ENCODE peak calls at places on chromosome 22, in eight cellular contexts. One of them, this sample, is unnamed.

GRCh38 chr22:29093030-29093429 is 20.2 kb downstream of the KREMEN1 start:
- DNase-seq in Panc1: no peak
- DNase-seq in lung: no peak
- DNase-seq in pancreas: no peak
- DNase-seq in transverse colon: no peak
- DNase-seq in upper lobe of left lung: no peak
- DNase-seq in naive thymus-derived CD4-positive, alpha-beta T cell: no peak
- DNase-seq in mesendoderm: no peak
- DNase-seq in this sample: no peak

GRCh38 chr22:40107756-40108437 is 69.8 kb upstream of the TNRC6B start:
- DNase-seq in lung: no peak
- DNase-seq in transverse colon: peak; percentile 12
- DNase-seq in naive thymus-derived CD4-positive, alpha-beta T cell: no peak
- DNase-seq in mesendoderm: peak; percentile 11
- DNase-seq in pancreas: no peak
- DNase-seq in Panc1: peak; percentile 4
- DNase-seq in upper lobe of left lung: peak; percentile 25
- DNase-seq in this sample: no peak

GRCh38 chr22:48491451-48491941 is 1336.2 kb downstream of the BRD1 start:
- DNase-seq in lung: no peak
- DNase-seq in upper lobe of left lung: peak; percentile 33
- DNase-seq in pancreas: no peak
- DNase-seq in Panc1: no peak
- DNase-seq in transverse colon: no peak
- DNase-seq in naive thymus-derived CD4-positive, alpha-beta T cell: no peak
- DNase-seq in mesendoderm: peak; percentile 67
- DNase-seq in this sample: no peak

GRCh38 chr22:45268958-45269844 is 15.5 kb upstream of the UPK3A start:
- DNase-seq in transverse colon: peak; percentile 91
- DNase-seq in naive thymus-derived CD4-positive, alpha-beta T cell: peak; percentile 83
- DNase-seq in mesendoderm: peak; percentile 84
- DNase-seq in upper lobe of left lung: peak; percentile 99
- DNase-seq in pancreas: peak; percentile 96
- DNase-seq in lung: peak; percentile 79
- DNase-seq in Panc1: no peak
- DNase-seq in this sample: peak; percentile 84

GRCh38 chr22:19232620-19233019 is 54.1 kb upstream of the SLC25A1 start:
- DNase-seq in upper lobe of left lung: no peak
- DNase-seq in lung: no peak
- DNase-seq in naive thymus-derived CD4-positive, alpha-beta T cell: no peak
- DNase-seq in Panc1: no peak
- DNase-seq in transverse colon: no peak
- DNase-seq in mesendoderm: no peak
- DNase-seq in pancreas: no peak
- DNase-seq in this sample: no peak

GRCh38 chr22:50269573-50270301 is 443 bp downstream of the MAPK11 start:
- DNase-seq in transverse colon: no peak
- DNase-seq in lung: no peak
- DNase-seq in Panc1: no peak
- DNase-seq in pancreas: no peak
- DNase-seq in mesendoderm: no peak
- DNase-seq in naive thymus-derived CD4-positive, alpha-beta T cell: peak; percentile 42
- DNase-seq in upper lobe of left lung: peak; percentile 92
- DNase-seq in this sample: peak; percentile 53

GRCh38 chr22:39078329-39078728 is 1.3 kb downstream of the APOBEC3G start:
- DNase-seq in pancreas: no peak
- DNase-seq in transverse colon: no peak
- DNase-seq in naive thymus-derived CD4-positive, alpha-beta T cell: no peak
- DNase-seq in lung: no peak
- DNase-seq in upper lobe of left lung: no peak
- DNase-seq in mesendoderm: no peak
- DNase-seq in Panc1: no peak
- DNase-seq in this sample: no peak

GRCh38 chr22:29072979-29073617 is at the start of gene KREMEN1:
- DNase-seq in Panc1: no peak
- DNase-seq in lung: no peak
- DNase-seq in naive thymus-derived CD4-positive, alpha-beta T cell: no peak
- DNase-seq in mesendoderm: no peak
- DNase-seq in upper lobe of left lung: no peak
- DNase-seq in pancreas: no peak
- DNase-seq in transverse colon: peak; percentile 26
- DNase-seq in this sample: no peak

GRCh38 chr22:49992921-49993648 is 19.5 kb downstream of the IL17REL start:
- DNase-seq in upper lobe of left lung: peak; percentile 91
- DNase-seq in Panc1: no peak
- DNase-seq in pancreas: peak; percentile 70
- DNase-seq in mesendoderm: peak; percentile 58
- DNase-seq in lung: no peak
- DNase-seq in transverse colon: peak; percentile 83
- DNase-seq in naive thymus-derived CD4-positive, alpha-beta T cell: no peak
- DNase-seq in this sample: peak; percentile 61

GRCh38 chr22:50178871-50179869 is 6.5 kb upstream of the TRABD start:
- DNase-seq in transverse colon: peak; percentile 11
- DNase-seq in lung: no peak
- DNase-seq in upper lobe of left lung: peak; percentile 80
- DNase-seq in naive thymus-derived CD4-positive, alpha-beta T cell: no peak
- DNase-seq in pancreas: peak; percentile 31
- DNase-seq in Panc1: no peak
- DNase-seq in mesendoderm: no peak
- DNase-seq in this sample: no peak

GRCh38 chr22:44309137-44309536 is 3.6 kb downstream of the SHISAL1 start:
- DNase-seq in transverse colon: peak; percentile 43
- DNase-seq in pancreas: peak; percentile 11
- DNase-seq in lung: peak; percentile 42
- DNase-seq in naive thymus-derived CD4-positive, alpha-beta T cell: no peak
- DNase-seq in upper lobe of left lung: no peak
- DNase-seq in Panc1: peak; percentile 22
- DNase-seq in mesendoderm: no peak
- DNase-seq in this sample: no peak

GRCh38 chr22:47192651-47193437 is 430.4 kb downstream of the TBC1D22A start:
- DNase-seq in mesendoderm: no peak
- DNase-seq in upper lobe of left lung: peak; percentile 76
- DNase-seq in Panc1: no peak
- DNase-seq in transverse colon: peak; percentile 84
- DNase-seq in lung: no peak
- DNase-seq in pancreas: no peak
- DNase-seq in naive thymus-derived CD4-positive, alpha-beta T cell: no peak
- DNase-seq in this sample: no peak

GRCh38 chr22:40310081-40310770 is 36.1 kb upstream of the ADSL start:
- DNase-seq in upper lobe of left lung: no peak
- DNase-seq in lung: no peak
- DNase-seq in naive thymus-derived CD4-positive, alpha-beta T cell: no peak
- DNase-seq in transverse colon: peak; percentile 21
- DNase-seq in pancreas: no peak
- DNase-seq in mesendoderm: peak; percentile 76
- DNase-seq in Panc1: no peak
- DNase-seq in this sample: no peak

GRCh38 chr22:50524664-50525103 is 714 bp downstream of the SCO2 start:
- DNase-seq in Panc1: no peak
- DNase-seq in lung: no peak
- DNase-seq in naive thymus-derived CD4-positive, alpha-beta T cell: no peak
- DNase-seq in transverse colon: no peak
- DNase-seq in upper lobe of left lung: no peak
- DNase-seq in mesendoderm: no peak
- DNase-seq in pancreas: no peak
- DNase-seq in this sample: no peak

GRCh38 chr22:47221840-47222615 is 459.6 kb downstream of the TBC1D22A start:
- DNase-seq in Panc1: no peak
- DNase-seq in lung: peak; percentile 19
- DNase-seq in mesendoderm: no peak
- DNase-seq in pancreas: no peak
- DNase-seq in upper lobe of left lung: no peak
- DNase-seq in transverse colon: no peak
- DNase-seq in naive thymus-derived CD4-positive, alpha-beta T cell: no peak
- DNase-seq in this sample: no peak

GRCh38 chr22:42670921-42671709 is 21.9 kb upstream of the CYB5R3 start:
- DNase-seq in naive thymus-derived CD4-positive, alpha-beta T cell: no peak
- DNase-seq in lung: no peak
- DNase-seq in mesendoderm: no peak
- DNase-seq in Panc1: no peak
- DNase-seq in transverse colon: peak; percentile 22
- DNase-seq in upper lobe of left lung: no peak
- DNase-seq in pancreas: no peak
- DNase-seq in this sample: no peak

GRCh38 chr22:44195189-44195871 is 14.6 kb downstream of the PARVG start:
- DNase-seq in naive thymus-derived CD4-positive, alpha-beta T cell: no peak
- DNase-seq in lung: no peak
- DNase-seq in mesendoderm: no peak
- DNase-seq in Panc1: no peak
- DNase-seq in pancreas: no peak
- DNase-seq in transverse colon: no peak
- DNase-seq in upper lobe of left lung: no peak
- DNase-seq in this sample: no peak

GRCh38 chr22:25068701-25069100 is 116.2 kb downstream of the KIAA1671 start:
- DNase-seq in upper lobe of left lung: peak; percentile 24
- DNase-seq in lung: no peak
- DNase-seq in naive thymus-derived CD4-positive, alpha-beta T cell: peak; percentile 54
- DNase-seq in transverse colon: no peak
- DNase-seq in pancreas: no peak
- DNase-seq in Panc1: no peak
- DNase-seq in mesendoderm: no peak
- DNase-seq in this sample: no peak
- H3K4me1 ChIP-seq in upper lobe of left lung: peaks cover 11% of the 10 kb centered on the region
- H3K4me1 ChIP-seq in lung: no peaks in the 10 kb centered on the region
- H3K4me1 ChIP-seq in naive thymus-derived CD4-positive, alpha-beta T cell: peaks cover 57% of the 10 kb centered on the region
- H3K4me1 ChIP-seq in transverse colon: peaks cover 4% of the 10 kb centered on the region
- H3K4me1 ChIP-seq in pancreas: no peaks in the 10 kb centered on the region
- H3K4me1 ChIP-seq in Panc1: no peaks in the 10 kb centered on the region
- H3K4me1 ChIP-seq in mesendoderm: no peaks in the 10 kb centered on the region
- H3K4me1 ChIP-seq in this sample: peaks cover 11% of the 10 kb centered on the region

GRCh38 chr22:32270641-32271369 is 15.7 kb upstream of the SLC5A4 start:
- DNase-seq in pancreas: no peak
- DNase-seq in lung: no peak
- DNase-seq in upper lobe of left lung: peak; percentile 68
- DNase-seq in naive thymus-derived CD4-positive, alpha-beta T cell: no peak
- DNase-seq in mesendoderm: no peak
- DNase-seq in transverse colon: no peak
- DNase-seq in Panc1: no peak
- DNase-seq in this sample: no peak

GRCh38 chr22:32265882-32266767 is 11.0 kb upstream of the SLC5A4 start:
- DNase-seq in pancreas: peak; percentile 59
- DNase-seq in Panc1: peak; percentile 25
- DNase-seq in transverse colon: peak; percentile 66
- DNase-seq in naive thymus-derived CD4-positive, alpha-beta T cell: peak; percentile 42
- DNase-seq in mesendoderm: peak; percentile 78
- DNase-seq in lung: peak; percentile 66
- DNase-seq in upper lobe of left lung: no peak
- DNase-seq in this sample: peak; percentile 53

GRCh38 chr22:32271389-32271788 is 16.2 kb upstream of the SLC5A4 start:
- DNase-seq in transverse colon: no peak
- DNase-seq in pancreas: no peak
- DNase-seq in lung: no peak
- DNase-seq in naive thymus-derived CD4-positive, alpha-beta T cell: no peak
- DNase-seq in mesendoderm: no peak
- DNase-seq in Panc1: no peak
- DNase-seq in upper lobe of left lung: peak; percentile 79
- DNase-seq in this sample: no peak

GRCh38 chr22:32269316-32269715 is 14.2 kb upstream of the SLC5A4 start:
- DNase-seq in upper lobe of left lung: no peak
- DNase-seq in Panc1: no peak
- DNase-seq in mesendoderm: no peak
- DNase-seq in lung: no peak
- DNase-seq in transverse colon: no peak
- DNase-seq in naive thymus-derived CD4-positive, alpha-beta T cell: no peak
- DNase-seq in pancreas: no peak
- DNase-seq in this sample: no peak

GRCh38 chr22:32267011-32267410 is 11.9 kb upstream of the SLC5A4 start:
- DNase-seq in pancreas: no peak
- DNase-seq in transverse colon: no peak
- DNase-seq in upper lobe of left lung: no peak
- DNase-seq in lung: no peak
- DNase-seq in naive thymus-derived CD4-positive, alpha-beta T cell: no peak
- DNase-seq in Panc1: no peak
- DNase-seq in mesendoderm: no peak
- DNase-seq in this sample: no peak
- H3K36me3 ChIP-seq in pancreas: no peaks in the 10 kb centered on the region
- H3K36me3 ChIP-seq in transverse colon: no peaks in the 10 kb centered on the region
- H3K36me3 ChIP-seq in upper lobe of left lung: no peaks in the 10 kb centered on the region
- H3K36me3 ChIP-seq in lung: no peaks in the 10 kb centered on the region
- H3K36me3 ChIP-seq in naive thymus-derived CD4-positive, alpha-beta T cell: no peaks in the 10 kb centered on the region
- H3K36me3 ChIP-seq in Panc1: no peaks in the 10 kb centered on the region
- H3K36me3 ChIP-seq in mesendoderm: no peaks in the 10 kb centered on the region
- H3K36me3 ChIP-seq in this sample: no peaks in the 10 kb centered on the region

GRCh38 chr22:37235897-37236607 is 8.0 kb downstream of the RAC2 start:
- DNase-seq in pancreas: no peak
- DNase-seq in mesendoderm: no peak
- DNase-seq in transverse colon: peak; percentile 3
- DNase-seq in Panc1: no peak
- DNase-seq in naive thymus-derived CD4-positive, alpha-beta T cell: no peak
- DNase-seq in lung: no peak
- DNase-seq in upper lobe of left lung: no peak
- DNase-seq in this sample: no peak
- H3K4me1 ChIP-seq in pancreas: no peaks in the 10 kb centered on the region
- H3K4me1 ChIP-seq in mesendoderm: peaks cover 2% of the 10 kb centered on the region
- H3K4me1 ChIP-seq in transverse colon: no peaks in the 10 kb centered on the region
- H3K4me1 ChIP-seq in Panc1: peaks cover under 1% of the 10 kb centered on the region
- H3K4me1 ChIP-seq in naive thymus-derived CD4-positive, alpha-beta T cell: peaks cover 92% of the 10 kb centered on the region
- H3K4me1 ChIP-seq in lung: no peaks in the 10 kb centered on the region
- H3K4me1 ChIP-seq in upper lobe of left lung: peaks cover 16% of the 10 kb centered on the region
- H3K4me1 ChIP-seq in this sample: no peaks in the 10 kb centered on the region

GRCh38 chr22:21932347-21932746 is 20.3 kb downstream of the PPM1F start:
- DNase-seq in Panc1: no peak
- DNase-seq in naive thymus-derived CD4-positive, alpha-beta T cell: no peak
- DNase-seq in upper lobe of left lung: no peak
- DNase-seq in mesendoderm: no peak
- DNase-seq in pancreas: no peak
- DNase-seq in transverse colon: no peak
- DNase-seq in lung: no peak
- DNase-seq in this sample: no peak
- H3K36me3 ChIP-seq in Panc1: peaks cover 2% of the 10 kb centered on the region
- H3K36me3 ChIP-seq in naive thymus-derived CD4-positive, alpha-beta T cell: peaks cover 53% of the 10 kb centered on the region
- H3K36me3 ChIP-seq in upper lobe of left lung: peaks cover 60% of the 10 kb centered on the region
- H3K36me3 ChIP-seq in mesendoderm: peaks cover 4% of the 10 kb centered on the region
- H3K36me3 ChIP-seq in pancreas: peaks cover 31% of the 10 kb centered on the region
- H3K36me3 ChIP-seq in transverse colon: no peaks in the 10 kb centered on the region
- H3K36me3 ChIP-seq in lung: peaks cover 48% of the 10 kb centered on the region
- H3K36me3 ChIP-seq in this sample: peaks cover 79% of the 10 kb centered on the region

GRCh38 chr22:38051900-38052862 is 5.0 kb upstream of the PICK1 start:
- DNase-seq in lung: peak; percentile 73
- DNase-seq in transverse colon: peak; percentile 83
- DNase-seq in mesendoderm: peak; percentile 95
- DNase-seq in naive thymus-derived CD4-positive, alpha-beta T cell: peak; percentile 65
- DNase-seq in upper lobe of left lung: peak; percentile 86
- DNase-seq in pancreas: peak; percentile 79
- DNase-seq in Panc1: peak; percentile 39
- DNase-seq in this sample: peak; percentile 80
- H3K4me1 ChIP-seq in lung: no peaks in the 10 kb centered on the region
- H3K4me1 ChIP-seq in transverse colon: peaks cover 12% of the 10 kb centered on the region
- H3K4me1 ChIP-seq in mesendoderm: no peaks in the 10 kb centered on the region
- H3K4me1 ChIP-seq in naive thymus-derived CD4-positive, alpha-beta T cell: peaks cover 10% of the 10 kb centered on the region
- H3K4me1 ChIP-seq in upper lobe of left lung: peaks cover 9% of the 10 kb centered on the region
- H3K4me1 ChIP-seq in pancreas: no peaks in the 10 kb centered on the region
- H3K4me1 ChIP-seq in Panc1: no peaks in the 10 kb centered on the region
- H3K4me1 ChIP-seq in this sample: peaks cover 15% of the 10 kb centered on the region

GRCh38 chr22:21684492-21685163 is 18.8 kb downstream of the PPIL2 start:
- DNase-seq in mesendoderm: no peak
- DNase-seq in naive thymus-derived CD4-positive, alpha-beta T cell: no peak
- DNase-seq in transverse colon: no peak
- DNase-seq in Panc1: no peak
- DNase-seq in upper lobe of left lung: no peak
- DNase-seq in lung: no peak
- DNase-seq in pancreas: no peak
- DNase-seq in this sample: no peak
- H3K36me3 ChIP-seq in mesendoderm: peaks cover 1% of the 10 kb centered on the region
- H3K36me3 ChIP-seq in naive thymus-derived CD4-positive, alpha-beta T cell: peaks cover 83% of the 10 kb centered on the region
- H3K36me3 ChIP-seq in transverse colon: no peaks in the 10 kb centered on the region
- H3K36me3 ChIP-seq in Panc1: no peaks in the 10 kb centered on the region
- H3K36me3 ChIP-seq in upper lobe of left lung: peaks cover 86% of the 10 kb centered on the region
- H3K36me3 ChIP-seq in lung: peaks cover 71% of the 10 kb centered on the region
- H3K36me3 ChIP-seq in pancreas: peaks cover 13% of the 10 kb centered on the region
- H3K36me3 ChIP-seq in this sample: peaks cover 85% of the 10 kb centered on the region